ENCODE peak calls at places on chromosomes 5 and 9, in four cellular contexts. One of them, this sample, is unnamed.

GRCh38 chr5:174533127-174533453 is 191.3 kb upstream of the MSX2 start:
- DNase-seq in A549: peak; percentile 7
- DNase-seq in CD8-positive, alpha-beta T cell: no peak
- DNase-seq in ovary: no peak
- DNase-seq in this sample: peak; percentile 37

GRCh38 chr9:133784731-133785561 is 46.8 kb upstream of the SARDH start:
- DNase-seq in A549: no peak
- DNase-seq in CD8-positive, alpha-beta T cell: no peak
- DNase-seq in ovary: no peak
- DNase-seq in this sample: no peak

GRCh38 chr5:120152472-120152871 is 311.6 kb upstream of the PRR16 start:
- DNase-seq in A549: peak; percentile 43
- DNase-seq in CD8-positive, alpha-beta T cell: no peak
- DNase-seq in ovary: no peak
- DNase-seq in this sample: no peak

GRCh38 chr9:124264812-124265211 is 7.1 kb downstream of the NEK6 start:
- DNase-seq in A549: no peak
- DNase-seq in CD8-positive, alpha-beta T cell: no peak
- DNase-seq in ovary: no peak
- DNase-seq in this sample: no peak

GRCh38 chr5:69489246-69489645 is 3.3 kb upstream of the OCLN start:
- DNase-seq in A549: no peak
- DNase-seq in CD8-positive, alpha-beta T cell: no peak
- DNase-seq in ovary: no peak
- DNase-seq in this sample: no peak

GRCh38 chr5:129001831-129002626 is 36.7 kb downstream of the SLC27A6 start:
- DNase-seq in A549: no peak
- DNase-seq in CD8-positive, alpha-beta T cell: no peak
- DNase-seq in ovary: no peak
- DNase-seq in this sample: no peak

GRCh38 chr9:28648723-28649122 is 1075.4 kb upstream of the C9orf72 start:
- DNase-seq in A549: peak; percentile 25
- DNase-seq in CD8-positive, alpha-beta T cell: no peak
- DNase-seq in ovary: no peak
- DNase-seq in this sample: no peak

GRCh38 chr5:54909126-54909525 is 76.3 kb downstream of the ESM1 start:
- DNase-seq in A549: no peak
- DNase-seq in CD8-positive, alpha-beta T cell: no peak
- DNase-seq in ovary: no peak
- DNase-seq in this sample: no peak

GRCh38 chr9:92631452-92632211 is 38.3 kb downstream of the IPPK start:
- DNase-seq in A549: no peak
- DNase-seq in CD8-positive, alpha-beta T cell: peak; percentile 31
- DNase-seq in ovary: peak; percentile 10
- DNase-seq in this sample: no peak

GRCh38 chr9:76456202-76456926 is 2.6 kb upstream of the GCNT1 start:
- DNase-seq in A549: peak; percentile 38
- DNase-seq in CD8-positive, alpha-beta T cell: no peak
- DNase-seq in ovary: peak; percentile 18
- DNase-seq in this sample: no peak

GRCh38 chr5:134957920-134958608 is 9.6 kb upstream of the CATSPER3 start:
- DNase-seq in A549: no peak
- DNase-seq in CD8-positive, alpha-beta T cell: no peak
- DNase-seq in ovary: no peak
- DNase-seq in this sample: no peak

GRCh38 chr9:93820667-93821306 is 134.4 kb downstream of the BARX1 start:
- DNase-seq in A549: no peak
- DNase-seq in CD8-positive, alpha-beta T cell: no peak
- DNase-seq in ovary: no peak
- DNase-seq in this sample: no peak

GRCh38 chr9:114141553-114142548 is 13.5 kb upstream of the COL27A1 start:
- DNase-seq in A549: no peak
- DNase-seq in CD8-positive, alpha-beta T cell: no peak
- DNase-seq in ovary: peak; percentile 74
- DNase-seq in this sample: no peak

GRCh38 chr5:926416-927171 is 33.9 kb downstream of the TRIP13 start:
- DNase-seq in A549: no peak
- DNase-seq in CD8-positive, alpha-beta T cell: no peak
- DNase-seq in ovary: no peak
- DNase-seq in this sample: no peak

GRCh38 chr5:154740957-154741356 is 14.2 kb upstream of the LARP1 start:
- DNase-seq in A549: no peak
- DNase-seq in CD8-positive, alpha-beta T cell: no peak
- DNase-seq in ovary: no peak
- DNase-seq in this sample: peak; percentile 12

GRCh38 chr9:98768344-98768743 is 28.0 kb downstream of the ANKS6 start:
- DNase-seq in A549: no peak
- DNase-seq in CD8-positive, alpha-beta T cell: no peak
- DNase-seq in ovary: no peak
- DNase-seq in this sample: no peak

GRCh38 chr5:166716856-166717492 is 1574.5 kb upstream of the WWC1 start:
- DNase-seq in A549: no peak
- DNase-seq in CD8-positive, alpha-beta T cell: no peak
- DNase-seq in ovary: no peak
- DNase-seq in this sample: no peak

GRCh38 chr9:128007566-128008138 is 26.9 kb upstream of the EEIG1 start:
- DNase-seq in A549: peak; percentile 89
- DNase-seq in CD8-positive, alpha-beta T cell: peak; percentile 92
- DNase-seq in ovary: peak; percentile 29
- DNase-seq in this sample: no peak

GRCh38 chr5:5523066-5523505 is 100.6 kb downstream of the ICE1 start:
- DNase-seq in A549: peak; percentile 32
- DNase-seq in CD8-positive, alpha-beta T cell: no peak
- DNase-seq in ovary: no peak
- DNase-seq in this sample: no peak

GRCh38 chr5:113293068-113293571 is 141.7 kb downstream of the TSSK1B start:
- DNase-seq in A549: no peak
- DNase-seq in CD8-positive, alpha-beta T cell: no peak
- DNase-seq in ovary: no peak
- DNase-seq in this sample: no peak

GRCh38 chr5:180808461-180809000 is 5.9 kb upstream of the MGAT1 start:
- DNase-seq in A549: no peak
- DNase-seq in CD8-positive, alpha-beta T cell: no peak
- DNase-seq in ovary: peak; percentile 18
- DNase-seq in this sample: no peak

GRCh38 chr5:78587081-78587774 is 61.3 kb downstream of the LHFPL2 start:
- DNase-seq in A549: no peak
- DNase-seq in CD8-positive, alpha-beta T cell: no peak
- DNase-seq in ovary: no peak
- DNase-seq in this sample: no peak

GRCh38 chr5:76941000-76941399 is 11.8 kb upstream of the CRHBP start:
- DNase-seq in A549: no peak
- DNase-seq in CD8-positive, alpha-beta T cell: no peak
- DNase-seq in ovary: no peak
- DNase-seq in this sample: no peak

GRCh38 chr5:149251546-149251945 is 20.1 kb upstream of the AFAP1L1 start:
- DNase-seq in A549: no peak
- DNase-seq in CD8-positive, alpha-beta T cell: no peak
- DNase-seq in ovary: no peak
- DNase-seq in this sample: no peak

GRCh38 chr5:149242339-149242738 is 29.3 kb upstream of the AFAP1L1 start:
- DNase-seq in A549: no peak
- DNase-seq in CD8-positive, alpha-beta T cell: no peak
- DNase-seq in ovary: no peak
- DNase-seq in this sample: no peak

GRCh38 chr5:149247726-149248125 is 23.9 kb upstream of the AFAP1L1 start:
- DNase-seq in A549: no peak
- DNase-seq in CD8-positive, alpha-beta T cell: no peak
- DNase-seq in ovary: no peak
- DNase-seq in this sample: no peak

DNA sequence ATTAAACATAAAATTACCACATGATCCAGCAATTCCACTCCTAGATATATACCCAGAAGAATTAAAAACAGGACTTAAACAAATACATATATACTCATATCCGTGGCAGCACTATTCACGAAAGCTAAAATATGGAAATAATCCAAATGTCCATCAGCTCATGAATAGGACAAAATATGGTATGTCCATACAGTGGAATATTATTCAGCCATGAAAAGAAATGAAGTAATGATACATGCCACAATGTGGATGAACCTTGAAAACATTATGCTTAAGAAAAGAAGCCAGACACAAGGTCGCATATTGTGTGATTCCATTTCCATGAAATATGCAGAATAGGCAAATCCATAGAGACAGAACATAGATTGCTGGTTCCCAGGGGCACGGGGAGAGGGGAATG is 24.8 kb upstream of the AFAP1L1 start:
- DNase-seq in A549: no peak
- DNase-seq in CD8-positive, alpha-beta T cell: no peak
- DNase-seq in ovary: no peak
- DNase-seq in this sample: no peak
- TF ChIP-seq CTCF in A549: no peak
- TF ChIP-seq CTCF in CD8-positive, alpha-beta T cell: no peak
- TF ChIP-seq CTCF in ovary: no peak
- TF ChIP-seq CTCF in this sample: no peak

DNA sequence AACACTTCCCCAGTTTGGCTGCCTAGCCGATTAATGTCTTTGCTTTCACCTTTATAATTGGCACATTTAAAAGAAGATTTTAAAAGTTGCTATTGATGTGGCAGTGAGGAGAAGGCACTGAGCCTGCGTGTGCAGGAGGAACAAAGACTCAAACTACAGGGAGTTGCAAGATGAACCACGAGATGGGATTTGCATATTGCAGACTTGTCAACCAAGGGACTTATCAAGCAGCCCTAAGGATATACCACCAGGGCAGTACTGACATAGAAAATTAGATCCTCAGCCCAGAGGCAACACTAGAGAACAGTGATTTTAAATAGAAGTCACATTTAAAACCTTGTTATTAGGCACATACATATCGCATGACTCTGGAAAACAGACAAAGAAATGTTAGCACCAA is 342.6 kb downstream of the GLIS3 start:
- DNase-seq in A549: no peak
- DNase-seq in CD8-positive, alpha-beta T cell: no peak
- DNase-seq in ovary: no peak
- DNase-seq in this sample: no peak
- H3K4me3 ChIP-seq in A549: no peak overlapping the region
- H3K4me3 ChIP-seq in CD8-positive, alpha-beta T cell: no peak overlapping the region
- H3K4me3 ChIP-seq in ovary: no peak overlapping the region
- H3K4me3 ChIP-seq in this sample: no peak overlapping the region

GRCh38 chr9:104858271-104858670 is 69.7 kb downstream of the ABCA1 start:
- DNase-seq in A549: no peak
- DNase-seq in CD8-positive, alpha-beta T cell: no peak
- DNase-seq in ovary: no peak
- DNase-seq in this sample: no peak

GRCh38 chr9:104858846-104859245 is 69.1 kb downstream of the ABCA1 start:
- DNase-seq in A549: no peak
- DNase-seq in CD8-positive, alpha-beta T cell: no peak
- DNase-seq in ovary: no peak
- DNase-seq in this sample: no peak

GRCh38 chr9:104860280-104860679 is 67.7 kb downstream of the ABCA1 start:
- DNase-seq in A549: no peak
- DNase-seq in CD8-positive, alpha-beta T cell: no peak
- DNase-seq in ovary: no peak
- DNase-seq in this sample: no peak

GRCh38 chr9:104863180-104863883 is 64.6 kb downstream of the ABCA1 start:
- DNase-seq in A549: peak; percentile 68
- DNase-seq in CD8-positive, alpha-beta T cell: peak; percentile 52
- DNase-seq in ovary: peak; percentile 51
- DNase-seq in this sample: no peak

GRCh38 chr9:104861406-104861805 is 66.5 kb downstream of the ABCA1 start:
- DNase-seq in A549: no peak
- DNase-seq in CD8-positive, alpha-beta T cell: no peak
- DNase-seq in ovary: no peak
- DNase-seq in this sample: no peak
- TF ChIP-seq CTCF in A549: no peak
- TF ChIP-seq CTCF in CD8-positive, alpha-beta T cell: no peak
- TF ChIP-seq CTCF in ovary: no peak
- TF ChIP-seq CTCF in this sample: no peak

GRCh38 chr5:95816803-95817202 is 5.7 kb downstream of the GLRX start:
- DNase-seq in A549: no peak
- DNase-seq in CD8-positive, alpha-beta T cell: no peak
- DNase-seq in ovary: no peak
- DNase-seq in this sample: no peak
- H3K4me3 ChIP-seq in A549: no peak overlapping the region
- H3K4me3 ChIP-seq in CD8-positive, alpha-beta T cell: peak overlapping the region; percentile 53
- H3K4me3 ChIP-seq in ovary: no peak overlapping the region
- H3K4me3 ChIP-seq in this sample: no peak overlapping the region

GRCh38 chr9:36970007-36970888 is 63.8 kb downstream of the PAX5 start:
- DNase-seq in A549: peak; percentile 22
- DNase-seq in CD8-positive, alpha-beta T cell: no peak
- DNase-seq in ovary: no peak
- DNase-seq in this sample: no peak

GRCh38 chr9:36967997-36968396 is 66.1 kb downstream of the PAX5 start:
- DNase-seq in A549: no peak
- DNase-seq in CD8-positive, alpha-beta T cell: no peak
- DNase-seq in ovary: no peak
- DNase-seq in this sample: no peak

GRCh38 chr9:36971935-36972488 is 62.1 kb downstream of the PAX5 start:
- DNase-seq in A549: no peak
- DNase-seq in CD8-positive, alpha-beta T cell: no peak
- DNase-seq in ovary: no peak
- DNase-seq in this sample: no peak

GRCh38 chr9:36968574-36969215 is 65.4 kb downstream of the PAX5 start:
- DNase-seq in A549: no peak
- DNase-seq in CD8-positive, alpha-beta T cell: no peak
- DNase-seq in ovary: no peak
- DNase-seq in this sample: no peak

GRCh38 chr9:36969216-36969771 is 64.8 kb downstream of the PAX5 start:
- DNase-seq in A549: no peak
- DNase-seq in CD8-positive, alpha-beta T cell: no peak
- DNase-seq in ovary: no peak
- DNase-seq in this sample: no peak
- TF ChIP-seq CTCF in A549: no peak
- TF ChIP-seq CTCF in CD8-positive, alpha-beta T cell: no peak
- TF ChIP-seq CTCF in ovary: no peak
- TF ChIP-seq CTCF in this sample: no peak

GRCh38 chr5:96628406-96628805 is 33.8 kb upstream of the CAST start:
- DNase-seq in A549: no peak
- DNase-seq in CD8-positive, alpha-beta T cell: no peak
- DNase-seq in ovary: no peak
- DNase-seq in this sample: no peak

GRCh38 chr5:96626956-96627355 is 35.2 kb upstream of the CAST start:
- DNase-seq in A549: no peak
- DNase-seq in CD8-positive, alpha-beta T cell: no peak
- DNase-seq in ovary: no peak
- DNase-seq in this sample: no peak

GRCh38 chr5:96624631-96625030 is 37.5 kb upstream of the CAST start:
- DNase-seq in A549: peak; percentile 49
- DNase-seq in CD8-positive, alpha-beta T cell: no peak
- DNase-seq in ovary: no peak
- DNase-seq in this sample: no peak

GRCh38 chr5:96629774-96630173 is 32.4 kb upstream of the CAST start:
- DNase-seq in A549: peak; percentile 61
- DNase-seq in CD8-positive, alpha-beta T cell: no peak
- DNase-seq in ovary: no peak
- DNase-seq in this sample: no peak

GRCh38 chr5:96627792-96628191 is 34.4 kb upstream of the CAST start:
- DNase-seq in A549: peak; percentile 78
- DNase-seq in CD8-positive, alpha-beta T cell: no peak
- DNase-seq in ovary: no peak
- DNase-seq in this sample: no peak
- H3K4me3 ChIP-seq in A549: no peak overlapping the region
- H3K4me3 ChIP-seq in CD8-positive, alpha-beta T cell: no peak overlapping the region
- H3K4me3 ChIP-seq in ovary: no peak overlapping the region
- H3K4me3 ChIP-seq in this sample: no peak overlapping the region

This sample was measured in dorsolateral prefrontal cortex.